ENCODE peak calls at places on chromosomes 5 and 9, in five cellular contexts. P, D, C, G and F are unnamed samples.
A peak's percentile ranks its signal among the peaks of the same experiment; 100 is the strongest.

GRCh38 chr5:103808464-103809106 is 246.0 kb upstream of the NUDT12 start:
- DNase-seq in G (peak; percentile 24), P (no peak), C (no peak), D (peak; percentile 50), F (no peak)

GRCh38 chr9:98254236-98255063 is 999 bp downstream of the TBC1D2 start:
- DNase-seq in C (no peak), D (no peak), G (no peak), P (no peak), F (no peak)

GRCh38 chr9:74777136-74777879 is 110.4 kb downstream of the TRPM6 start:
- DNase-seq in P (peak; percentile 53), C (peak; percentile 48), D (peak; percentile 54), G (peak; percentile 26), F (no peak)

GRCh38 chr5:65144136-65144871 is 337.4 kb downstream of the ADAMTS6 start:
- DNase-seq in P (no peak), C (no peak), D (no peak), G (no peak), F (no peak)

GRCh38 chr9:111842313-111842712 is 47.6 kb upstream of the SHOC1 start:
- DNase-seq in C (no peak), P (no peak), D (no peak), G (no peak), F (no peak)

GRCh38 chr5:37723147-37723961 is 116.5 kb downstream of the GDNF start:
- DNase-seq in P (no peak), G (no peak), C (no peak), D (no peak), F (no peak)

GRCh38 chr5:41924526-41924871 is 582 bp upstream of the FBXO4 start:
- DNase-seq in D (no peak), C (no peak), G (no peak), P (no peak), F (no peak)

GRCh38 chr5:84433461-84433860 is 48.8 kb upstream of the EDIL3 start:
- DNase-seq in D (peak; percentile 50), C (no peak), G (no peak), P (no peak), F (no peak)

GRCh38 chr9:98538626-98539031 is 170.1 kb downstream of the GABBR2 start:
- DNase-seq in P (no peak), D (peak; percentile 25), C (no peak), G (no peak), F (no peak)

GRCh38 chr9:97363661-97364299 is 48.1 kb upstream of the TDRD7 start:
- DNase-seq in D (no peak), P (no peak), C (no peak), G (no peak), F (no peak)

GRCh38 chr5:10306806-10307205 is 896 bp downstream of the CMBL start:
- DNase-seq in G (no peak), C (no peak), P (no peak), D (no peak), F (no peak)

GRCh38 chr5:103512506-103512905 is 50.1 kb downstream of the NUDT12 start:
- DNase-seq in C (no peak), D (no peak), P (no peak), G (no peak), F (no peak)

GRCh38 chr5:148290271-148291195 is 21.7 kb upstream of the SPINK7 start:
- DNase-seq in G (no peak), P (no peak), C (no peak), D (peak; percentile 19), F (no peak)

GRCh38 chr5:126253406-126253805 is 169.8 kb upstream of the GRAMD2B start:
- DNase-seq in C (no peak), G (no peak), D (no peak), P (no peak), F (no peak)

GRCh38 chr5:62395210-62395950 is 8.3 kb downstream of the DIMT1 start:
- DNase-seq in D (peak; percentile 83), P (no peak), C (no peak), G (no peak), F (no peak)

GRCh38 chr5:31404325-31404724 is 127.6 kb downstream of the DROSHA start:
- DNase-seq in C (no peak), G (no peak), D (no peak), P (no peak), F (no peak)

GRCh38 chr9:36748322-36748899 is 175.7 kb downstream of the MELK start:
- DNase-seq in G (no peak), P (peak; percentile 46), C (peak; percentile 29), D (peak; percentile 43), F (no peak)

GRCh38 chr5:74316064-74316586 is 324.4 kb downstream of the ENC1 start:
- DNase-seq in P (no peak), D (peak; percentile 98), G (peak; percentile 77), C (no peak), F (peak; percentile 72)

GRCh38 chr5:370959-371810 is 49.7 kb downstream of the AHRR start:
- DNase-seq in C (no peak), D (no peak), P (peak; percentile 13), G (no peak), F (peak; percentile 74)

GRCh38 chr9:135925496-135926133 is 18.3 kb upstream of the CAMSAP1 start:
- DNase-seq in C (no peak), P (no peak), G (no peak), D (peak; percentile 35), F (no peak)

GRCh38 chr9:134538856-134539562 is 102.6 kb upstream of the COL5A1 start:
- DNase-seq in D (no peak), G (no peak), P (no peak), C (no peak), F (peak; percentile 73)

GRCh38 chr5:179870403-179870903 is 11.8 kb upstream of the MRNIP start:
- DNase-seq in C (peak; percentile 70), G (peak; percentile 15), P (peak; percentile 34), D (peak; percentile 52), F (peak; percentile 68)

GRCh38 chr5:174186096-174186495 is 140.6 kb downstream of the NSG2 start:
- DNase-seq in P (no peak), G (no peak), D (no peak), C (no peak), F (no peak)

GRCh38 chr5:136056771-136057335 is 28.1 kb downstream of the TGFBI start:
- DNase-seq in C (no peak), G (no peak), D (no peak), P (no peak), F (no peak)

GRCh38 chr5:136058031-136058971 is 29.5 kb downstream of the TGFBI start:
- DNase-seq in C (no peak), G (peak; percentile 99), D (peak; percentile 100), P (peak; percentile 69), F (no peak)

GRCh38 chr5:136055612-136056302 is 27.0 kb downstream of the TGFBI start:
- DNase-seq in P (no peak), G (no peak), C (no peak), D (no peak), F (no peak)

GRCh38 chr5:136057401-136057951 is 28.7 kb downstream of the TGFBI start:
- DNase-seq in C (no peak), P (no peak), D (peak; percentile 84), G (no peak), F (no peak)

GRCh38 chr5:136056336-136056735 is 27.5 kb downstream of the TGFBI start:
- DNase-seq in G (no peak), C (no peak), D (no peak), P (no peak), F (no peak)
- TF ChIP-seq CTCF in G (no peak), C (no peak), D (no peak), P (no peak), F (no peak)

GRCh38 chr5:2299388-2300220 is 416.9 kb upstream of the IRX4 start:
- DNase-seq in P (no peak), C (no peak), D (no peak), G (no peak), F (no peak)
- TF ChIP-seq CTCF in P (no peak), C (no peak), D (no peak), G (no peak), F (no peak)

DNA sequence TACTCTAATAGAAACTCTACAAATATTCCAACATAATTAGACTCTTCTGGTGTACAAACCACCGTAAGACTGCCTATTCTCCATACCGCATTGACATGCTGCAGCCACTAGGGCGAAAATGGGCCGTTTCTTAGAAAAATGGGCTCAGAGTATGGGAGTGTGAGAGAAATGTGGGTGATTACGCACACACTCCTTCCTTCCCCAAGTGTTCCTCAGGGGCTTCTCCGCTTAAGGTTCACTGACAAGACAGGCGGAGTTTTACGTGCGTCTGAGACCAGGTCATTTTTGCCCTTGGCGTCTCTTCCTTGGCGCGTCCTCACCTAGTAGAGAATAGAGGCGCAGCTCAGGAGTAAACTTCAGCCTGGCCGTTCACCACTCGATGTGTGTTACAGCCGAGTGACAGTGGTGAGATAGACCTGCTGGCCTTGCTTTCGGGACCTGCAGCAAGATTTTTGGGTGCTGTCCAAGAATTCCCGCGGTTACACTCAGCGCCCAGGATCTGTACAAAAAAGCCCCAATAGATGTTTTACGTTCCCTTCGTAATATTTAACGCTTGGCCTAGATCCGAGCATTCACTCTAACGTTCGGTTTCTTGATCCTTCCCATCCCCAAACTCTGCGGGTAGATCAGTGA is 1.8 kb upstream of the NTRK2 start:
- DNase-seq in G (no peak), C (no peak), P (peak; percentile 20), D (peak; percentile 12), F (no peak)
- TF ChIP-seq CTCF in G (peak; percentile 48), C (peak; percentile 43), P (peak; percentile 23), D (peak; percentile 24), F (peak; percentile 22)

GRCh38 chr9:127346584-127346983 is 50.4 kb upstream of the SLC2A8 start:
- DNase-seq in P (no peak), C (no peak), G (no peak), D (no peak), F (no peak)

GRCh38 chr9:127345566-127345965 is 51.4 kb upstream of the SLC2A8 start:
- DNase-seq in P (no peak), G (no peak), D (no peak), C (no peak), F (no peak)

GRCh38 chr9:127351182-127352166 is 45.5 kb upstream of the SLC2A8 start:
- DNase-seq in C (no peak), G (no peak), D (no peak), P (no peak), F (no peak)

GRCh38 chr9:127349483-127350127 is 47.4 kb upstream of the SLC2A8 start:
- DNase-seq in C (no peak), P (no peak), D (no peak), G (no peak), F (no peak)

DNA sequence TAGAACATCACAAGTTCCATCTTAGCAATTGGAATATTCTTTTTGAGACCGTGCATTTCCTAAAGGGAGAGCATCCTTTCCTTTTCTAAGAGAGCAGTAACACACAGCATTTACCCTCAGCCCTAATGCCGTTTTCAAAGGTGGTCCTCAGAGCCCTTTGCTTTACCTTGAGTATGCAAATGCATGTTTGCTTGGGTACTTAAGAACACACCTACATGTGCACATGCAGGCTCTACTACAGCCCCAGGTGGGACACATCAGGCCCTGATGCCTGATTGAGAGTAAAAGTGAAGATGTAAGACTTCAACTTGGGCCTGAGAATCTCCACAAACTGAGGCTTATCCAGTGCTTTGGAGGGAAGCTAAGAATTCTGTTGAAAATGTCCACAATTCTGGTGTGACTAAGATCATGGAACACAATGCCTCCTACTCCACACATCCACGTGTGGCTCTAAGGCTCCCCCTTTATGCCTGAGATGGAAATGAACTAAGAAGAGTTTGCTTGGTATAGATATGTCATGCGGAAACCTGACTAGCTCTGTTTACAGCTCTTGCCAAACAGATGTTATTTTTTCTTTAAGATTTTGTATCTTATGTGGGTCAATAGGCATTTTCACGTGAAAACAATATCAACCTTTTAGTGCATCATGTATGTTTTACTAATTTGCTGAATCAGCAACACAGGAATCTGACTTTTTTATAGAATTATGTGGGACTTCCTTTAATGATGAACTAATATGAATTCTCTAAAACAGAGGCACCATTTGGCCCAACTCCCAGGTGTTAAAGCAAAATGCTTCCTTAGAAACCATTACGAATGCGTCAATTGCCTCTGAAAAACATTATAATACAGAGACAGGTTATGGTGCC is 48.9 kb upstream of the SLC2A8 start:
- DNase-seq in P (no peak), G (peak; percentile 39), D (peak; percentile 75), C (no peak), F (no peak)
- TF ChIP-seq CTCF in P (peak; percentile 66), G (peak; percentile 62), D (peak; percentile 78), C (peak; percentile 43), F (peak; percentile 45)

GRCh38 chr5:168578506-168579205 is 512 bp downstream of the PANK3 start:
- DNase-seq in C (no peak), D (no peak), P (no peak), G (no peak), F (no peak)
- TF ChIP-seq CTCF in C (no peak), D (no peak), P (no peak), G (no peak), F (no peak)